ENCODE peak calls at places on chromosomes 7 and 10, in four cellular contexts. K is astrocyte; F is stimulated activated CD8-positive, alpha-beta memory T cell treated with anti-CD3 and anti-CD28 coated beads, Interleukin-4, amount 100 ng/mL, for 48 hours; J is NCI-H2081. O is an unnamed sample.

GRCh38 chr10:33365314-33365713 is 30.8 kb upstream of the NRP1 start:
- DNase-seq in F (no peak), K (no peak), J (no peak), O (no peak)

GRCh38 chr10:89793649-89794254 is 92.4 kb downstream of the KIF20B start:
- DNase-seq in J (peak), F (no peak), K (peak), O (no peak)

GRCh38 chr10:32692174-32692573 is 246.2 kb downstream of the CCDC7 start:
- DNase-seq in F (no peak), K (peak), J (no peak), O (no peak)

GRCh38 chr10:96507044-96507443 is 6.7 kb downstream of the TLL2 start:
- DNase-seq in K (no peak), F (no peak), J (no peak), O (no peak)

GRCh38 chr10:78956391-78956790 is 112.4 kb upstream of the ZMIZ1 start:
- DNase-seq in K (no peak), J (no peak), F (no peak), O (no peak)

GRCh38 chr7:15489383-15489782 is 72.4 kb downstream of the AGMO start:
- DNase-seq in F (no peak), K (no peak), J (peak), O (no peak)

GRCh38 chr10:130721971-130722370 is 585.8 kb downstream of the GLRX3 start:
- DNase-seq in K (no peak), F (no peak), J (no peak), O (peak)

GRCh38 chr7:901388-902154 is 25.2 kb downstream of the GET4 start:
- DNase-seq in K (peak), J (peak), F (peak), O (no peak)

GRCh38 chr7:47698386-47698785 is 116.5 kb upstream of the TNS3 start:
- DNase-seq in F (no peak), J (no peak), K (no peak), O (no peak)

GRCh38 chr7:110835209-110835608 is 255.7 kb upstream of the LRRN3 start:
- DNase-seq in J (peak), F (no peak), K (no peak), O (no peak)

O was measured in chondrocyte.